ENCODE peak calls at places on chromosome 16, in eight cellular contexts. B is SJCRH30; H is PC-9; N is A549; J is psoas muscle; F is uterus; T is CD8-positive, alpha-beta T cell; M is adrenal gland. I is an unnamed sample.

GRCh38 chr16:54936979-54937672 is 6.5 kb downstream of the IRX5 start:
- DNase-seq in B (no peak), H (no peak), N (peak; percentile 50), J (no peak), F (no peak), T (no peak), M (no peak), I (no peak)

GRCh38 chr16:29987371-29988085 is 7.9 kb downstream of the HIRIP3 start:
- DNase-seq in B (no peak), H (no peak), N (no peak), J (no peak), F (no peak), T (no peak), M (no peak), I (no peak)

GRCh38 chr16:56279132-56279531 is 87.8 kb downstream of the GNAO1 start:
- DNase-seq in B (no peak), H (peak; percentile 72), N (no peak), J (no peak), F (no peak), T (peak; percentile 67), M (no peak), I (peak; percentile 57)

GRCh38 chr16:31860508-31860907 is 13.1 kb upstream of the ZNF267 start:
- DNase-seq in B (no peak), H (no peak), N (no peak), J (no peak), F (no peak), T (no peak), M (no peak), I (no peak)

GRCh38 chr16:595094-595528 is 5.2 kb downstream of the RAB40C start:
- DNase-seq in B (no peak), H (no peak), N (no peak), J (no peak), F (no peak), T (no peak), M (no peak), I (no peak)

GRCh38 chr16:29891525-29892457 is 7.6 kb downstream of the SEZ6L2 start:
- DNase-seq in B (no peak), H (no peak), N (no peak), J (no peak), F (no peak), T (no peak), M (no peak), I (peak; percentile 93)

GRCh38 chr16:50602531-50603205 is 54.5 kb downstream of the NKD1 start:
- DNase-seq in B (no peak), H (no peak), N (no peak), J (no peak), F (no peak), T (peak; percentile 75), M (no peak), I (peak; percentile 33)

GRCh38 chr16:17354121-17354750 is 116.5 kb downstream of the XYLT1 start:
- DNase-seq in B (no peak), H (no peak), N (no peak), J (no peak), F (no peak), T (no peak), M (peak; percentile 62), I (no peak)

GRCh38 chr16:50955311-50955710 is 195.8 kb downstream of the SALL1 start:
- DNase-seq in B (no peak), H (no peak), N (no peak), J (no peak), F (no peak), T (no peak), M (no peak), I (no peak)

GRCh38 chr16:20901441-20902112 is 1.0 kb downstream of the LYRM1 start:
- DNase-seq in B (peak; percentile 18), H (peak; percentile 97), N (peak; percentile 52), J (peak; percentile 36), F (peak; percentile 42), T (peak; percentile 42), M (peak; percentile 74), I (peak; percentile 42)

GRCh38 chr16:87541882-87542234 is 49.0 kb upstream of the ZCCHC14 start:
- DNase-seq in B (peak; percentile 28), H (no peak), N (no peak), J (no peak), F (no peak), T (no peak), M (no peak), I (no peak)

GRCh38 chr16:89365044-89365467 is 125.3 kb downstream of the ANKRD11 start:
- DNase-seq in B (no peak), H (no peak), N (no peak), J (no peak), F (no peak), T (no peak), M (no peak), I (no peak)

GRCh38 chr16:58665200-58665599 is 19.4 kb downstream of the SLC38A7 start:
- DNase-seq in B (no peak), H (no peak), N (no peak), J (no peak), F (no peak), T (no peak), M (no peak), I (no peak)

GRCh38 chr16:58670177-58670576 is 14.4 kb downstream of the SLC38A7 start:
- DNase-seq in B (peak; percentile 23), H (no peak), N (no peak), J (no peak), F (no peak), T (no peak), M (no peak), I (no peak)

GRCh38 chr16:58670946-58671583 is 13.5 kb downstream of the SLC38A7 start:
- DNase-seq in B (no peak), H (no peak), N (no peak), J (no peak), F (no peak), T (no peak), M (no peak), I (no peak)
- H3K4me1 ChIP-seq in B (no peaks in the 10 kb centered on the region), H (no peaks in the 10 kb centered on the region), N (no peaks in the 10 kb centered on the region), J (no peaks in the 10 kb centered on the region), F (no peaks in the 10 kb centered on the region), T (no peaks in the 10 kb centered on the region), M (no peaks in the 10 kb centered on the region), I (no peaks in the 10 kb centered on the region)

GRCh38 chr16:64481497-64481896 is 640.4 kb downstream of the CDH11 start:
- DNase-seq in B (no peak), H (no peak), N (no peak), J (no peak), F (no peak), T (no peak), M (no peak), I (no peak)

GRCh38 chr16:64475627-64476351 is 646.1 kb downstream of the CDH11 start:
- DNase-seq in B (peak; percentile 75), H (no peak), N (no peak), J (no peak), F (no peak), T (no peak), M (no peak), I (no peak)

DNA sequence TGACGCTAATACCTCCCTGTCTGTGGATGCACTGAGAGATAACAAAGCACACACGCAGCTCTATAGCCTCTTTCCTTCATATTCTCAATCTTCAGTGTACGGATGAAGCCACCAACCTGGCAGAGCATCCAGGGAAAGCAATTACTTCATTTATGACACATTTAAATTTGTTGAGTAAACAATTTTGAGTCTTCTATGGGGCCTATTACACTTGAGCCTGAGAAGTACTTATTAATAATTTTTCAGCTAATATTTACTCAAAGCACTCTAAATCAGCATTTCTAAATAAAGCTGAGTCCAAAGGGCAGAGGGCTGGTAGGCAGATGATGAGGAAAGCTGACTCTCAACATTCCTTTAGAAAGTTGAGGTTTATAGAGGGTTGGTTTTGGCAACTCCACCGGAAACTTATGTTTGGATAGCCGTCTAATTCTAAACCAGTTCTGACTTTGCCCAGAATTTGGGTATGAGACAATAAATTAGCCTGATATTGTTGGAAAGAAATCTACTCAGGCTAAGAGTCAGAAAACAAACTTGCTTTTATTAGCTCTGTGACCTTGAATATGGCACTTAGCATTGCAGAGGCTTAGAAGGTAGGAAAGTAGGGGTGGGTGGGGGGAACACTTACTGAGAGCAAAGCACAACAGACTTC is 643.5 kb downstream of the CDH11 start:
- DNase-seq in B (no peak), H (no peak), N (no peak), J (no peak), F (no peak), T (no peak), M (no peak), I (peak; percentile 1)
- H3K27ac ChIP-seq in B (no peak overlapping the region), H (no peak overlapping the region), N (no peak overlapping the region), J (no peak overlapping the region), F (no peak overlapping the region), T (no peak overlapping the region), M (no peak overlapping the region), I (no peak overlapping the region)

GRCh38 chr16:2037631-2038358 is 9.8 kb downstream of the NTHL1 start:
- DNase-seq in B (no peak), H (no peak), N (no peak), J (no peak), F (no peak), T (no peak), M (no peak), I (no peak)

GRCh38 chr16:2040031-2040430 is 7.6 kb downstream of the NTHL1 start:
- DNase-seq in B (no peak), H (no peak), N (no peak), J (no peak), F (peak; percentile 34), T (no peak), M (no peak), I (no peak)

GRCh38 chr16:2037115-2037514 is 10.4 kb downstream of the NHERF2 start:
- DNase-seq in B (no peak), H (no peak), N (no peak), J (no peak), F (no peak), T (no peak), M (no peak), I (no peak)

GRCh38 chr16:2039286-2040030 is 8.2 kb downstream of the NTHL1 start:
- DNase-seq in B (peak; percentile 77), H (no peak), N (peak; percentile 70), J (peak; percentile 69), F (peak; percentile 79), T (no peak), M (peak; percentile 71), I (peak; percentile 25)

GRCh38 chr16:2038359-2039285 is 9.0 kb downstream of the NTHL1 start:
- DNase-seq in B (no peak), H (no peak), N (no peak), J (no peak), F (peak; percentile 64), T (no peak), M (no peak), I (no peak)
- H3K4me1 ChIP-seq in B (peaks cover 54% of the 10 kb centered on the region), H (peaks cover 42% of the 10 kb centered on the region), N (peaks cover 97% of the 10 kb centered on the region), J (peaks cover 22% of the 10 kb centered on the region), F (no peaks in the 10 kb centered on the region), T (no peaks in the 10 kb centered on the region), M (peaks cover 4% of the 10 kb centered on the region), I (no peaks in the 10 kb centered on the region)

GRCh38 chr16:15493416-15494181 is 59.2 kb downstream of the BMERB1 start:
- DNase-seq in B (no peak), H (no peak), N (no peak), J (no peak), F (peak; percentile 63), T (no peak), M (no peak), I (no peak)
- H3K27ac ChIP-seq in B (no peak overlapping the region), H (no peak overlapping the region), N (peak overlapping the region; percentile 89), J (peak overlapping the region; percentile 15), F (peak overlapping the region; percentile 64), T (no peak overlapping the region), M (no peak overlapping the region), I (no peak overlapping the region)

I was measured in small intestine.